ENCODE peak calls at places on chromosomes 5 and 9, in four cellular contexts. One of them, this sample, is unnamed.

GRCh38 chr5:1858436-1858835 is 24.3 kb downstream of the IRX4 start:
- DNase-seq in K562: no peak
- DNase-seq in GM12878: no peak
- DNase-seq in HepG2: no peak
- DNase-seq in this sample: no peak

GRCh38 chr9:116467740-116468351 is 219.3 kb upstream of the TRIM32 start:
- DNase-seq in HepG2: no peak
- DNase-seq in K562: no peak
- DNase-seq in GM12878: no peak
- DNase-seq in this sample: no peak

GRCh38 chr5:40043916-40044315 is 619.1 kb upstream of the DAB2 start:
- DNase-seq in GM12878: no peak
- DNase-seq in K562: no peak
- DNase-seq in HepG2: no peak
- DNase-seq in this sample: no peak

GRCh38 chr5:127324756-127325155 is 34.2 kb downstream of the MEGF10 start:
- DNase-seq in GM12878: no peak
- DNase-seq in K562: no peak
- DNase-seq in HepG2: no peak
- DNase-seq in this sample: no peak

GRCh38 chr5:31361906-31362900 is 168.7 kb downstream of the CDH6 start:
- DNase-seq in HepG2: no peak
- DNase-seq in K562: no peak
- DNase-seq in GM12878: no peak
- DNase-seq in this sample: no peak

GRCh38 chr5:33472805-33473409 is 32.1 kb downstream of the TARS1 start:
- DNase-seq in GM12878: no peak
- DNase-seq in HepG2: no peak
- DNase-seq in K562: no peak
- DNase-seq in this sample: no peak

GRCh38 chr5:150656191-150657132 is 4.6 kb upstream of the MYOZ3 start:
- DNase-seq in HepG2: peak; percentile 35
- DNase-seq in K562: peak; percentile 99
- DNase-seq in GM12878: peak; percentile 11
- DNase-seq in this sample: peak; percentile 98

GRCh38 chr5:123814796-123815479 is 303.0 kb downstream of the CSNK1G3 start:
- DNase-seq in HepG2: no peak
- DNase-seq in GM12878: no peak
- DNase-seq in K562: no peak
- DNase-seq in this sample: no peak

GRCh38 chr9:32738501-32739172 is 44.7 kb upstream of the TMEM215 start:
- DNase-seq in HepG2: no peak
- DNase-seq in K562: no peak
- DNase-seq in GM12878: no peak
- DNase-seq in this sample: no peak

GRCh38 chr9:136014147-136014927 is 53.2 kb upstream of the UBAC1 start:
- DNase-seq in K562: no peak
- DNase-seq in GM12878: no peak
- DNase-seq in HepG2: no peak
- DNase-seq in this sample: no peak

GRCh38 chr5:142830241-142831018 is 60.3 kb downstream of the ARHGAP26 start:
- DNase-seq in HepG2: no peak
- DNase-seq in K562: no peak
- DNase-seq in GM12878: no peak
- DNase-seq in this sample: no peak

GRCh38 chr5:168118042-168118668 is 173.3 kb upstream of the WWC1 start:
- DNase-seq in HepG2: no peak
- DNase-seq in K562: no peak
- DNase-seq in GM12878: no peak
- DNase-seq in this sample: no peak

GRCh38 chr9:114033397-114034103 is 44.5 kb downstream of the AMBP start:
- DNase-seq in K562: peak; percentile 45
- DNase-seq in GM12878: no peak
- DNase-seq in HepG2: peak; percentile 13
- DNase-seq in this sample: peak; percentile 54

GRCh38 chr5:92548351-92548750 is 1032.7 kb downstream of the NR2F1-AS1 start:
- DNase-seq in GM12878: no peak
- DNase-seq in K562: no peak
- DNase-seq in HepG2: no peak
- DNase-seq in this sample: no peak

GRCh38 chr5:148750614-148751013 is 75.8 kb upstream of the ADRB2 start:
- DNase-seq in K562: no peak
- DNase-seq in GM12878: no peak
- DNase-seq in HepG2: no peak
- DNase-seq in this sample: no peak

GRCh38 chr9:89477811-89478583 is 19.9 kb downstream of the SEMA4D start:
- DNase-seq in K562: no peak
- DNase-seq in HepG2: no peak
- DNase-seq in GM12878: no peak
- DNase-seq in this sample: no peak

GRCh38 chr5:133499896-133500295 is 112.4 kb downstream of the FSTL4 start:
- DNase-seq in K562: no peak
- DNase-seq in GM12878: no peak
- DNase-seq in HepG2: no peak
- DNase-seq in this sample: no peak

GRCh38 chr9:79465171-79465570 is 106.6 kb upstream of the TLE4 start:
- DNase-seq in HepG2: no peak
- DNase-seq in K562: no peak
- DNase-seq in GM12878: no peak
- DNase-seq in this sample: no peak

GRCh38 chr5:159163027-159163699 is 46.2 kb downstream of the RNF145 start:
- DNase-seq in HepG2: no peak
- DNase-seq in K562: no peak
- DNase-seq in GM12878: no peak
- DNase-seq in this sample: no peak

GRCh38 chr5:157072508-157072907 is 13.6 kb upstream of the HAVCR1 start:
- DNase-seq in GM12878: no peak
- DNase-seq in K562: no peak
- DNase-seq in HepG2: no peak
- DNase-seq in this sample: no peak

GRCh38 chr5:61464512-61464911 is 132.5 kb downstream of the ZSWIM6 start:
- DNase-seq in GM12878: no peak
- DNase-seq in K562: no peak
- DNase-seq in HepG2: no peak
- DNase-seq in this sample: no peak

GRCh38 chr5:982377-983237 is 26.0 kb upstream of the NKD2 start:
- DNase-seq in HepG2: no peak
- DNase-seq in K562: peak; percentile 70
- DNase-seq in GM12878: no peak
- DNase-seq in this sample: peak; percentile 69

GRCh38 chr5:179797741-179798140 is 4.0 kb downstream of the LTC4S start:
- DNase-seq in K562: no peak
- DNase-seq in HepG2: no peak
- DNase-seq in GM12878: no peak
- DNase-seq in this sample: no peak

GRCh38 chr5:115815693-115816225 is 700 bp downstream of the CDO1 start:
- DNase-seq in GM12878: no peak
- DNase-seq in HepG2: no peak
- DNase-seq in K562: no peak
- DNase-seq in this sample: no peak

GRCh38 chr5:66653380-66653779 is 57.2 kb downstream of the MAST4 start:
- DNase-seq in HepG2: no peak
- DNase-seq in GM12878: no peak
- DNase-seq in K562: no peak
- DNase-seq in this sample: no peak

GRCh38 chr5:66239034-66239433 is 94.9 kb downstream of the SREK1 start:
- DNase-seq in HepG2: no peak
- DNase-seq in GM12878: no peak
- DNase-seq in K562: no peak
- DNase-seq in this sample: no peak

GRCh38 chr9:100170556-100170955 is 71.5 kb downstream of the INVS start:
- DNase-seq in GM12878: no peak
- DNase-seq in K562: no peak
- DNase-seq in HepG2: no peak
- DNase-seq in this sample: no peak

GRCh38 chr5:132008961-132009680 is 2.3 kb downstream of the ACSL6 start:
- DNase-seq in GM12878: no peak
- DNase-seq in HepG2: no peak
- DNase-seq in K562: peak; percentile 69
- DNase-seq in this sample: no peak

GRCh38 chr5:150409638-150410523 is 2.8 kb downstream of the CD74 start:
- DNase-seq in K562: peak; percentile 81
- DNase-seq in GM12878: peak; percentile 84
- DNase-seq in HepG2: peak; percentile 77
- DNase-seq in this sample: peak; percentile 94

GRCh38 chr5:31197183-31197582 is 3.7 kb downstream of the CDH6 start:
- DNase-seq in HepG2: no peak
- DNase-seq in GM12878: no peak
- DNase-seq in K562: no peak
- DNase-seq in this sample: no peak

GRCh38 chr5:104937591-104937990 is 1375.0 kb upstream of the NUDT12 start:
- DNase-seq in HepG2: no peak
- DNase-seq in GM12878: no peak
- DNase-seq in K562: no peak
- DNase-seq in this sample: no peak

GRCh38 chr5:59422026-59422941 is 471.2 kb downstream of the PDE4D start:
- DNase-seq in GM12878: no peak
- DNase-seq in HepG2: no peak
- DNase-seq in K562: no peak
- DNase-seq in this sample: no peak

GRCh38 chr9:137480686-137481683 is 21.9 kb upstream of the NSMF start:
- DNase-seq in HepG2: no peak
- DNase-seq in GM12878: no peak
- DNase-seq in K562: no peak
- DNase-seq in this sample: no peak

GRCh38 chr9:137479892-137480685 is 21.0 kb upstream of the NSMF start:
- DNase-seq in HepG2: no peak
- DNase-seq in GM12878: no peak
- DNase-seq in K562: no peak
- DNase-seq in this sample: no peak

GRCh38 chr9:137479315-137479861 is 20.3 kb upstream of the NSMF start:
- DNase-seq in GM12878: no peak
- DNase-seq in HepG2: no peak
- DNase-seq in K562: no peak
- DNase-seq in this sample: no peak

GRCh38 chr9:137484551-137485315 is 25.6 kb upstream of the NSMF start:
- DNase-seq in HepG2: no peak
- DNase-seq in GM12878: no peak
- DNase-seq in K562: no peak
- DNase-seq in this sample: no peak

GRCh38 chr9:137482094-137482781 is 23.1 kb upstream of the NSMF start:
- DNase-seq in GM12878: peak; percentile 8
- DNase-seq in HepG2: peak; percentile 31
- DNase-seq in K562: peak; percentile 75
- DNase-seq in this sample: no peak
- TF ChIP-seq TARDBP in GM12878: no peak
- TF ChIP-seq TARDBP in HepG2: no peak
- TF ChIP-seq TARDBP in K562: no peak
- TF ChIP-seq TARDBP in this sample: no peak

DNA sequence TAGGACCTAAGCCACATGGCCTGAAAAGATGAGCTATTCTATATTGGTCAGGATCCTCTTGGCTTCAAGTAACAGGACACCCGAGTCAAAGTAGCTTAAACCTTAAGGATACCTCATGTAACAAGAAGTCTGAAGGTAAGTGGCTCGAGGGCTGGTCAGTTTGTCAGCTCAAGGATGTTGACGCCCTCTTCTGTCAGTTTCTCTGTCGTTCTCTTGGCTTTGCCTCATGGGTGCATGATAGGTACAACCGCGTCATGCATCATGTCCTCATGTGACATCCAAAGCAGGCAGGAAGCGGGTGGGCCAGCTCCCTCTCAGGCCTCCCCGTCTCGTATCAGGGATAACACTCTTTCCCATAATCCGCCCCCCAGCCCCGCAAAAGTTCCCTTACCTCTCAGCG is 22.1 kb upstream of the TCERG1 start:
- DNase-seq in GM12878: no peak
- DNase-seq in K562: no peak
- DNase-seq in HepG2: no peak
- DNase-seq in this sample: no peak
- TF ChIP-seq TARDBP in GM12878: no peak
- TF ChIP-seq TARDBP in K562: no peak
- TF ChIP-seq TARDBP in HepG2: no peak
- TF ChIP-seq TARDBP in this sample: no peak

GRCh38 chr9:131776473-131776872 is 36.6 kb upstream of the RAPGEF1 start:
- DNase-seq in HepG2: peak; percentile 32
- DNase-seq in K562: peak; percentile 76
- DNase-seq in GM12878: no peak
- DNase-seq in this sample: peak; percentile 57
- TF ChIP-seq TARDBP in HepG2: no peak
- TF ChIP-seq TARDBP in K562: no peak
- TF ChIP-seq TARDBP in GM12878: no peak
- TF ChIP-seq TARDBP in this sample: no peak

DNA sequence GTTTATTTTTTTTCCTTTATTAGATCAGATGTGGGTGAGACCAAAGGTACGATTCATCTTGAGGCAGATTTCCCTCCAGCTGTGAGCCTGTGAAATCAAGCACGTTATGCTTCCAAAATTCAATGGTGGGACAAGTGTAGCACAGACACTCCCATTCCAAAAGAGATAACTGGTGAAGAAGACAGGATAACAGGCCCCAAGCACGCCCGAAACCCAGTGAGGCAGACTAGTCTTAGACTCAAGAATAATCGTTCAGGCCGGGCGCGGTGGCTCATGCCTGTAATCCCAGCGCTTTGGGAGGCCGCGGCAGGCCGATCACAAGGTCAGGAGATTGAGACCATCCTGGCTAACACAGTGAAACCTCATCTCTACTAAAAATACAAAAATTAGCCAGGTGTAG is 36.8 kb upstream of the COL5A1 start:
- DNase-seq in K562: no peak
- DNase-seq in GM12878: no peak
- DNase-seq in HepG2: no peak
- DNase-seq in this sample: no peak
- TF ChIP-seq TARDBP in K562: no peak
- TF ChIP-seq TARDBP in GM12878: no peak
- TF ChIP-seq TARDBP in HepG2: no peak
- TF ChIP-seq TARDBP in this sample: no peak

DNA sequence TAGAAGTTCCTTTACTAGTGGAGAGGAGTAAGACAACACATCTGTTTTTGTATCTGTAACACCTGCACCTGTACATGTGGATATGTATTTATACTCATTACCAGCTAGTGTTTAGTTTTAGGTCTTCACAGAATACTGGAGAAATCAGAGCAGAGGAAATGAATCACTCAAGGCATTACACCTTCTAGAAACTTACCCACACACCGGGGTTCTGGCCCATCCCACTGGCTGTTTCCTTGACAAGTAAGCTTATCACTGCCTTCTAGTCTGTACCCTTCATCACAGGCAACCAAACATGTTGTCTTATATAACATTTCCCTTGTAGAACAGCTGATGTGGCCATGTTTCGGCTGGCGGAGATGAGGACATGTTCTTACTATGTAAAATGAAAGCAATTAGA is 76.7 kb downstream of the SVEP1 start:
- DNase-seq in K562: no peak
- DNase-seq in HepG2: no peak
- DNase-seq in GM12878: no peak
- DNase-seq in this sample: no peak
- TF ChIP-seq TARDBP in K562: no peak
- TF ChIP-seq TARDBP in HepG2: no peak
- TF ChIP-seq TARDBP in GM12878: no peak
- TF ChIP-seq TARDBP in this sample: no peak

DNA sequence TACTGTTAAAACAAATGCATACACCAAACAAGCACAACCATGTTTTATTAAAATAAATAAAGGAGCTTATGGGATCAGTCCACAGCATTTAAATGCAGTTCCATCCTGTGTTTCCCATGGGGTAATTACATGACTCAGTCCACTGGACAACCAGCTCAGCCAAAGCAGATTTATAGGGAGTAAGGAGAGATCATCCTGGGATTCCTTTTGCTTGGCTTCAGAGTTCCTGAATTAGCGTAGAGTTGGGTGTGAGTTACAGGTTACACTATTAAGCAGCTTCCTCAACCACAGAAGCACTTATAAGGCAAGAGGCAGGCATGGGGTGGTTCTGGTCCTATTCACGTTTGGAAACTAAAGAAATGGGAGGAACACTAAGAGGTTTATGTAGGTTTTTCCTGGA is 381.1 kb upstream of the ACTBL2 start:
- DNase-seq in HepG2: no peak
- DNase-seq in K562: no peak
- DNase-seq in GM12878: no peak
- DNase-seq in this sample: no peak
- TF ChIP-seq TARDBP in HepG2: no peak
- TF ChIP-seq TARDBP in K562: no peak
- TF ChIP-seq TARDBP in GM12878: no peak
- TF ChIP-seq TARDBP in this sample: no peak